ENCODE peak calls at places on chromosomes 7 and 10, in ten cellular contexts. One of them, this sample, is unnamed. For H3K27me3 and H3K9me3, the result is how much of the 10 kb centered on the place peaks cover.

GRCh38 chr7:30683839-30684238 is 1.6 kb upstream of the CRHR2 start:
- DNase-seq in cardiac muscle cell: no peak
- DNase-seq in mammary epithelial cell: no peak
- DNase-seq in adrenal gland: no peak
- DNase-seq in PC-3: no peak
- DNase-seq in stomach: no peak
- DNase-seq in psoas muscle: no peak
- DNase-seq in Caco-2: no peak
- DNase-seq in body of pancreas: no peak
- DNase-seq in astrocyte: no peak
- DNase-seq in this sample: no peak

GRCh38 chr10:32890444-32890843 is 67.6 kb downstream of the ITGB1 start:
- DNase-seq in Caco-2: no peak
- DNase-seq in cardiac muscle cell: no peak
- DNase-seq in adrenal gland: no peak
- DNase-seq in astrocyte: no peak
- DNase-seq in PC-3: no peak
- DNase-seq in body of pancreas: no peak
- DNase-seq in mammary epithelial cell: no peak
- DNase-seq in stomach: no peak
- DNase-seq in psoas muscle: no peak
- DNase-seq in this sample: no peak

GRCh38 chr10:91924212-91925021 is 847 bp downstream of the BTAF1 start:
- DNase-seq in cardiac muscle cell: no peak
- DNase-seq in stomach: no peak
- DNase-seq in Caco-2: no peak
- DNase-seq in body of pancreas: no peak
- DNase-seq in astrocyte: peak
- DNase-seq in PC-3: no peak
- DNase-seq in mammary epithelial cell: peak
- DNase-seq in adrenal gland: no peak
- DNase-seq in psoas muscle: no peak
- DNase-seq in this sample: no peak

GRCh38 chr7:149329787-149330334 is 67.9 kb downstream of the ZNF783 start:
- DNase-seq in mammary epithelial cell: no peak
- DNase-seq in Caco-2: no peak
- DNase-seq in cardiac muscle cell: no peak
- DNase-seq in body of pancreas: no peak
- DNase-seq in stomach: no peak
- DNase-seq in PC-3: no peak
- DNase-seq in psoas muscle: no peak
- DNase-seq in adrenal gland: no peak
- DNase-seq in astrocyte: no peak
- DNase-seq in this sample: no peak

GRCh38 chr10:70893227-70894006 is 5.1 kb upstream of the PCBD1 start:
- DNase-seq in body of pancreas: peak
- DNase-seq in cardiac muscle cell: no peak
- DNase-seq in adrenal gland: no peak
- DNase-seq in astrocyte: no peak
- DNase-seq in PC-3: no peak
- DNase-seq in psoas muscle: no peak
- DNase-seq in Caco-2: no peak
- DNase-seq in stomach: no peak
- DNase-seq in mammary epithelial cell: no peak
- DNase-seq in this sample: no peak

GRCh38 chr10:784377-784758 is 94.9 kb upstream of the DIP2C start:
- DNase-seq in Caco-2: peak
- DNase-seq in cardiac muscle cell: no peak
- DNase-seq in PC-3: no peak
- DNase-seq in mammary epithelial cell: no peak
- DNase-seq in adrenal gland: no peak
- DNase-seq in astrocyte: no peak
- DNase-seq in body of pancreas: peak
- DNase-seq in psoas muscle: no peak
- DNase-seq in stomach: peak
- DNase-seq in this sample: no peak

GRCh38 chr10:77744249-77744648 is 106.6 kb upstream of the KCNMA1 start:
- DNase-seq in cardiac muscle cell: no peak
- DNase-seq in astrocyte: no peak
- DNase-seq in psoas muscle: no peak
- DNase-seq in mammary epithelial cell: peak
- DNase-seq in stomach: no peak
- DNase-seq in Caco-2: no peak
- DNase-seq in adrenal gland: no peak
- DNase-seq in body of pancreas: no peak
- DNase-seq in PC-3: peak
- DNase-seq in this sample: no peak

GRCh38 chr7:8719102-8719501 is 285.7 kb downstream of the NXPH1 start:
- DNase-seq in stomach: no peak
- DNase-seq in mammary epithelial cell: no peak
- DNase-seq in Caco-2: no peak
- DNase-seq in astrocyte: no peak
- DNase-seq in psoas muscle: no peak
- DNase-seq in body of pancreas: no peak
- DNase-seq in adrenal gland: no peak
- DNase-seq in cardiac muscle cell: no peak
- DNase-seq in PC-3: no peak
- DNase-seq in this sample: no peak

GRCh38 chr10:117942261-117942660 is 104.5 kb downstream of the RAB11FIP2 start:
- DNase-seq in stomach: no peak
- DNase-seq in adrenal gland: no peak
- DNase-seq in astrocyte: no peak
- DNase-seq in Caco-2: no peak
- DNase-seq in cardiac muscle cell: no peak
- DNase-seq in psoas muscle: no peak
- DNase-seq in mammary epithelial cell: peak
- DNase-seq in body of pancreas: no peak
- DNase-seq in PC-3: no peak
- DNase-seq in this sample: no peak

GRCh38 chr7:129037585-129037984 is 17.3 kb downstream of the TNPO3 start:
- DNase-seq in stomach: no peak
- DNase-seq in adrenal gland: no peak
- DNase-seq in Caco-2: no peak
- DNase-seq in astrocyte: no peak
- DNase-seq in mammary epithelial cell: no peak
- DNase-seq in cardiac muscle cell: no peak
- DNase-seq in body of pancreas: no peak
- DNase-seq in PC-3: no peak
- DNase-seq in psoas muscle: no peak
- DNase-seq in this sample: no peak

DNA sequence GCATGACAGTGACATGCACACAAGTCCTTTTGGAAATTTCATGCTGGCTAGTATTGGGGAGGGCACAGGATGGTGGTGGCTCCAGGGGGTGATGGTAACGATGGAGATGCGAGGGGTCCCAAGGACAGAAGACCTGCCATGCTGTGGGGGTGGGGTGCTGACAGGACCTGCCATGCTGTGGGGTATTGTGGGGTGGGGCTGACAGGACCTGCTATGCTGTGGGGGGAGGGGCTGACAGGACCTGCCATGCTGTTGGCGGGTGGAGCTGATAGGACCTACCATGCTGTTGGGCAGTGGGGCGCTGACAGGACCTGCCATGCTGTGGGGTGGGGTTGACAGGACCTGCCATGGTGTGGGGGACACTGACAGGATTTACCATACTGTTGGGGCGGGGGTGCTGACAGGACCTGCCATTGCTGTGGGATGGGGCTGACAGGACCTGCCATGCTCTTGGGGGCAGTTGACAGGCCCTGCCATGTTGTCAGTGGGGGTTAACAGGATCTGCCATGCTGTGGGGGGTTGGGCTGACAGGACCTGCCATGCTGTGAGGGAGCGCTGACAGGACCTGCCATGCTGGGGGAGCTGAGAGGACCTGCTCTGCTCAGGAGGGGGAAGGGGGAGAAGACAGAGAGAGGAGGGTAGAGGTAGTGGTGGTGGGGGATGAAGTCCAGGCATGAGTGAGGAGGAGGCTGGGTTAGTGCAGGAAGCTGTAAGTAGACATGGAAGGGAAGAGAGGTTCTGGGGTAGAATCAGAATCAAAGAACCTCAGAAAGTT is 36.2 kb upstream of the RET start:
- DNase-seq in body of pancreas: no peak
- DNase-seq in cardiac muscle cell: no peak
- DNase-seq in astrocyte: no peak
- DNase-seq in adrenal gland: no peak
- DNase-seq in Caco-2: peak
- DNase-seq in PC-3: no peak
- DNase-seq in mammary epithelial cell: no peak
- DNase-seq in psoas muscle: no peak
- DNase-seq in stomach: peak
- DNase-seq in this sample: no peak
- H3K27me3 ChIP-seq in body of pancreas: under half
- H3K27me3 ChIP-seq in cardiac muscle cell: under half
- H3K27me3 ChIP-seq in astrocyte: under half
- H3K27me3 ChIP-seq in adrenal gland: under half
- H3K27me3 ChIP-seq in Caco-2: under half
- H3K27me3 ChIP-seq in PC-3: under half
- H3K27me3 ChIP-seq in mammary epithelial cell: under half
- H3K27me3 ChIP-seq in psoas muscle: under half
- H3K27me3 ChIP-seq in stomach: under half
- H3K27me3 ChIP-seq in this sample: under half

GRCh38 chr7:128033246-128033645 is 2.0 kb upstream of the LRRC4 start:
- DNase-seq in astrocyte: no peak
- DNase-seq in Caco-2: no peak
- DNase-seq in mammary epithelial cell: no peak
- DNase-seq in cardiac muscle cell: no peak
- DNase-seq in PC-3: no peak
- DNase-seq in adrenal gland: no peak
- DNase-seq in stomach: no peak
- DNase-seq in body of pancreas: no peak
- DNase-seq in psoas muscle: no peak
- DNase-seq in this sample: no peak

GRCh38 chr7:128031901-128032604 is 816 bp upstream of the LRRC4 start:
- DNase-seq in mammary epithelial cell: peak
- DNase-seq in body of pancreas: no peak
- DNase-seq in adrenal gland: peak
- DNase-seq in PC-3: no peak
- DNase-seq in Caco-2: no peak
- DNase-seq in cardiac muscle cell: peak
- DNase-seq in psoas muscle: peak
- DNase-seq in astrocyte: peak
- DNase-seq in stomach: peak
- DNase-seq in this sample: no peak

GRCh38 chr7:128030999-128031681 is at the start of gene LRRC4:
- DNase-seq in psoas muscle: no peak
- DNase-seq in stomach: peak
- DNase-seq in Caco-2: no peak
- DNase-seq in mammary epithelial cell: peak
- DNase-seq in astrocyte: peak
- DNase-seq in PC-3: no peak
- DNase-seq in adrenal gland: peak
- DNase-seq in body of pancreas: no peak
- DNase-seq in cardiac muscle cell: peak
- DNase-seq in this sample: no peak

GRCh38 chr7:128034830-128035229 is 3.6 kb upstream of the LRRC4 start:
- DNase-seq in stomach: no peak
- DNase-seq in mammary epithelial cell: no peak
- DNase-seq in adrenal gland: no peak
- DNase-seq in cardiac muscle cell: no peak
- DNase-seq in Caco-2: no peak
- DNase-seq in PC-3: no peak
- DNase-seq in psoas muscle: no peak
- DNase-seq in astrocyte: no peak
- DNase-seq in body of pancreas: no peak
- DNase-seq in this sample: no peak

DNA sequence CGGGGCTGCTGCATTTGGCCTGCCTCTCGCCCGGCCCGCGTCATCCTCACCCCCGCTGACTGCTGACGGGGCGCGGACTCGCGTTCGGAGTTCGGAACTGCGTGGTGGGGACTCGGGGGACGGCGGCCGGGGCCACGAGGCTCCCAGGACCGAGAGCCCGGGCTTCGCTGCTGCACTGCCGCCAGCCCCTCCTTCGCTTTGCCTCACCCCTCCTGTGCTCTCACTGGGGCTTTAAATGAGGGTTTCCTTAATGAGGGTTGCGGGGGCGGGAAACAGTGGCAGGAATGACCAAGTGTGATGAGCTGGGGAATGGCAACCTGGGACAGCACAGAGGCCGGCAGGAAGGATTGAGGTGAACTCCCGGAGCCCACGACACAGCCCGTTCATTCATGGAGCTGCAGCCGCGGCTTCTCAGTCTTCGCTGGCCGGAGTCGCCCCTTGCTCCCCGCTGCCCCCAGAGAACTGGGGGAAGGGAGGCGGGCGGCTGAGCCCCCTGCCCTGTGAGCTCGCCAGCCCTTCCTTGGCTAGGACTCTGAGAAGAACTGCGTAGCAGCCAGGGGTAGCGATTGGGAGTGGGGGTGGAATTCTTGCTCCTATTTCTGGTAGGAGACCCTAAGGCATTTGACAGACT is 1.5 kb upstream of the LRRC4 start:
- DNase-seq in body of pancreas: no peak
- DNase-seq in astrocyte: no peak
- DNase-seq in stomach: no peak
- DNase-seq in PC-3: no peak
- DNase-seq in cardiac muscle cell: peak
- DNase-seq in adrenal gland: peak
- DNase-seq in mammary epithelial cell: no peak
- DNase-seq in Caco-2: no peak
- DNase-seq in psoas muscle: peak
- DNase-seq in this sample: no peak
- H3K4me3 ChIP-seq in body of pancreas: no peak
- H3K4me3 ChIP-seq in astrocyte: peak
- H3K4me3 ChIP-seq in stomach: peak
- H3K4me3 ChIP-seq in PC-3: no peak
- H3K4me3 ChIP-seq in cardiac muscle cell: peak
- H3K4me3 ChIP-seq in adrenal gland: peak
- H3K4me3 ChIP-seq in mammary epithelial cell: no peak
- H3K4me3 ChIP-seq in Caco-2: no peak
- H3K4me3 ChIP-seq in psoas muscle: peak
- H3K4me3 ChIP-seq in this sample: no peak

DNA sequence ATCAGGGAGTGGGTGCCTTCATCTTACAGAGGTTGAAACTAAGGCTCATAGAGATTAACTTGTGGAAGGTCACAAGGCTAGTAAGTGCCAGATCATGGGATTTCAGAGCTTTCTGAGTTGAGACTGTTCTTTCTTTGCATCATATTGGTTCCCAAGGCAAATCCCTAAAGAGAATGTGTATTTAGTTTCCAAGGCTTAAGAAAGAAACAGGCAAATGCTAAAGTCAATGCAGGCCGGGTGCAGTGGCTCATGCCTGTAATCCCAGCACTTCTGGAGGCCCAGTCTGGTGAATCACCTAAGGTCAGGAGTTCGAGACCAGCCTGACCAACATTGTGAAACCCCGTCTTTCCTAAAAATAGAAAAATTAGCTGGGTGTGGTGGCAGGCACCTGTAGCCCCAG is 19.8 kb downstream of the CDK1 start:
- DNase-seq in Caco-2: no peak
- DNase-seq in stomach: no peak
- DNase-seq in adrenal gland: no peak
- DNase-seq in astrocyte: no peak
- DNase-seq in cardiac muscle cell: no peak
- DNase-seq in mammary epithelial cell: peak
- DNase-seq in psoas muscle: no peak
- DNase-seq in body of pancreas: no peak
- DNase-seq in PC-3: peak
- DNase-seq in this sample: peak
- H3K9me3 ChIP-seq in Caco-2: under half
- H3K9me3 ChIP-seq in stomach: under half
- H3K9me3 ChIP-seq in adrenal gland: under half
- H3K9me3 ChIP-seq in astrocyte: under half
- H3K9me3 ChIP-seq in cardiac muscle cell: under half
- H3K9me3 ChIP-seq in mammary epithelial cell: under half
- H3K9me3 ChIP-seq in psoas muscle: under half
- H3K9me3 ChIP-seq in body of pancreas: under half
- H3K9me3 ChIP-seq in PC-3: under half
- H3K9me3 ChIP-seq in this sample: under half

GRCh38 chr10:99551158-99551557 is 18.4 kb downstream of the NKX2-3 start:
- DNase-seq in astrocyte: peak
- DNase-seq in psoas muscle: peak
- DNase-seq in stomach: no peak
- DNase-seq in Caco-2: no peak
- DNase-seq in adrenal gland: no peak
- DNase-seq in body of pancreas: no peak
- DNase-seq in cardiac muscle cell: peak
- DNase-seq in mammary epithelial cell: peak
- DNase-seq in PC-3: peak
- DNase-seq in this sample: peak
- H3K27me3 ChIP-seq in astrocyte: under half
- H3K27me3 ChIP-seq in psoas muscle: under half
- H3K27me3 ChIP-seq in stomach: under half
- H3K27me3 ChIP-seq in Caco-2: under half
- H3K27me3 ChIP-seq in adrenal gland: under half
- H3K27me3 ChIP-seq in body of pancreas: under half
- H3K27me3 ChIP-seq in cardiac muscle cell: under half
- H3K27me3 ChIP-seq in mammary epithelial cell: under half
- H3K27me3 ChIP-seq in PC-3: under half
- H3K27me3 ChIP-seq in this sample: under half